ENCODE peak calls at places on chromosomes 4 and X, in four cellular contexts. M is PC-3, K is IMR-90, W is fibroblast of lung. H is an unnamed sample.

GRCh38 chr4:10619220-10619619 is 65.3 kb downstream of the CLNK start:
- DNase-seq in K (peak), M (peak), W (peak), H (peak)

GRCh38 chr4:90039122-90039521 is 88.1 kb upstream of the CCSER1 start:
- DNase-seq in M (no peak), K (no peak), W (no peak), H (no peak)

GRCh38 chr4:38327174-38327573 is 336.8 kb upstream of the KLF3 start:
- DNase-seq in M (no peak), W (no peak), K (no peak), H (no peak)

GRCh38 chr4:98938386-98938785 is 9.5 kb upstream of the EIF4E start:
- DNase-seq in W (peak), K (peak), M (peak), H (peak)

GRCh38 chr4:85741421-85741820 is 266.5 kb downstream of the ARHGAP24 start:
- DNase-seq in W (no peak), K (no peak), M (no peak), H (no peak)

GRCh38 chr4:105978684-105979296 is 83.5 kb downstream of the NPNT start:
- DNase-seq in K (no peak), M (peak), W (peak), H (no peak)

GRCh38 chr4:38889143-38889542 is 21.5 kb downstream of the FAM114A1 start:
- DNase-seq in W (peak), M (peak), K (peak), H (peak)

GRCh38 chr4:135382280-135382679 is 1180.7 kb upstream of the PABPC4L start:
- DNase-seq in W (peak), K (peak), M (no peak), H (no peak)

GRCh38 chrX:111507931-111508330 is 3.5 kb upstream of the SERTM2 start:
- DNase-seq in K (peak), W (peak), M (no peak), H (no peak)

GRCh38 chr4:110211007-110211769 is 12.8 kb upstream of the ELOVL6 start:
- DNase-seq in M (peak), K (peak), W (peak), H (peak)

GRCh38 chrX:46254623-46255022 is 290.6 kb downstream of the ZNF674 start:
- DNase-seq in K (no peak), W (no peak), M (no peak), H (no peak)

GRCh38 chr4:154616731-154617130 is 4.3 kb upstream of the FGG start:
- DNase-seq in M (no peak), K (no peak), W (no peak), H (no peak)

GRCh38 chrX:7346021-7346420 is 198.1 kb upstream of the PUDP start:
- DNase-seq in W (peak), M (peak), K (peak), H (no peak)

GRCh38 chr4:78656968-78657445 is 105.4 kb downstream of the ANXA3 start:
- DNase-seq in W (peak), K (no peak), M (no peak), H (no peak)

GRCh38 chr4:41318839-41319530 is 62.3 kb downstream of the UCHL1 start:
- DNase-seq in W (peak), M (peak), K (no peak), H (peak)

GRCh38 chr4:65791807-65792308 is 121.6 kb upstream of the EPHA5 start:
- DNase-seq in W (peak), M (peak), K (no peak), H (peak)

GRCh38 chr4:101865501-101866062 is 75.1 kb downstream of the BANK1 start:
- DNase-seq in M (peak), K (peak), W (peak), H (peak)

GRCh38 chr4:142407569-142407968 is 438.5 kb downstream of the INPP4B start:
- DNase-seq in W (peak), M (no peak), K (no peak), H (no peak)
- H3K4me3 ChIP-seq in W (no peak), M (peak), K (no peak), H (no peak)

GRCh38 chr4:74206088-74206826 is 48.3 kb downstream of the MTHFD2L start:
- DNase-seq in W (peak), M (no peak), K (peak), H (peak)

GRCh38 chr4:74205559-74205958 is 47.6 kb downstream of the MTHFD2L start:
- DNase-seq in K (no peak), W (no peak), M (no peak), H (no peak)

GRCh38 chr4:74203467-74203866 is 45.5 kb downstream of the MTHFD2L start:
- DNase-seq in M (no peak), W (no peak), K (no peak), H (no peak)

GRCh38 chr4:74205046-74205445 is 47.1 kb downstream of the MTHFD2L start:
- DNase-seq in M (no peak), K (no peak), W (peak), H (no peak)

DNA sequence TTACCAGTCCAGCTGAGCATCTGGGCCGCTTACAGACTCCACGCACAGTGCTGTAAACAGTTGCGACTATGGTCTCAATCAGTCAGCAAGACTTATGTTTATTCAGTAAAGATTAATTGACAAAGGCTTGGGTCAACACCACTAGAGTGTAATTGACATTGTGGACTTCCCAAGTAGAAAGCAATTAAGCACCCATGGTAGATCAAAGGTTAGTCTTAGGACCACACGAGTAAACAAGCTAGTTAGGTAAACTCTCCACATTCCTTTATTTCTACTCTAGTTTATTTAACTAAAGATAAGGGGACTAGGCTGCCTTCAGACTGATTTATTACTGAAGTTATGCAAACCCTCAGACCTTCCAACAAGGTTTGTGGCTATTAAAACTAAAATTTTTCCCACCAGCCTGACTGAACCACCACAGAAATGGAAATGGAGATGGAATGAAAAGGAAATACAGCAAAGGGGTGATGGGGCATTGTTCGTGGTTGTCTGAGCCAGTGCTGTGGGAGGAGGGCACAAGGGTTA is 44.2 kb downstream of the MTHFD2L start:
- DNase-seq in W (peak), M (no peak), K (peak), H (peak)
- H3K4me2 ChIP-seq in W (no peak), M (no peak), K (no peak), H (peak)

DNA sequence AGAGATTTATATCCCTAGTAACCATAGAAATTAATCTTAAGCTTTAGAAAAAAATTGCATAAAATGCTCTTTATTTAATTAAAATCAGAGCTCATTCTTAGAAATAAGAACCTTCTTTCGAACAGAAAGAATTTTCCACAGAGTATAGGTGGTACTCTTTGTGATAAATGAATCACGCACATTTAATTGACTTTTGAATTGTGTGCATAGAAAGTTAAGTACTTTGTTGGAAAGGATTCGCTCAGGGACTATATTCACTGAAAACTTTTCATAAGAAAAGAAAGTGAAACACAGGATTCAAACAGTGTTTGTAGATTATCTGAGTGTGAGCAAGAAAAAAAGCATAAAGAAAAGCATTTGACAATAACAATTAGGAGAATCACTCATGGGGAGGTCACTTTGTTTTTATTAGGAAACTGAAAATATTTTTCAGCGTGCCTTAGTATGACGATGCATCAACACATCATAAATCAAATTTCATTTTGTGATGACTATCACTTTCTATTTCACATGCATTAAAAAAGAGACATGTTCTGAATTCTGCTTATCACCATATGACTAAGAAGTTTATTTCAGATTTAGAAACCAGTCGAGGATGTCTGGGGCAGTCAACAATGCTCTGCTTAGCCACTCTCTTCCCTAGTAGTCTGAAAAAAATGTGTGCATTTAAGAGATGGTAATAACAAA is 49.5 kb downstream of the STX18 start:
- DNase-seq in M (no peak), K (peak), W (peak), H (no peak)
- H3K27ac ChIP-seq in M (no peak), K (peak), W (no peak), H (peak)

GRCh38 chrX:115562492-115562872 is 1.5 kb downstream of the PLS3 start:
- DNase-seq in M (peak), K (peak), W (peak), H (peak)
- H3K4me3 ChIP-seq in M (peak), K (peak), W (peak), H (peak)